ENCODE peak calls at places on chromosomes 7 and 10, in ten cellular contexts. Y, G, S, R, B, X, D, P, W and V are unnamed samples. For H3K4me1, the result is how much of the 10 kb centered on the place peaks cover.

GRCh38 chr7:155755026-155755425 is 57.2 kb downstream of the SHH start:
- DNase-seq in X (no peak), W (no peak), Y (no peak), G (no peak), P (no peak), D (no peak), S (no peak), B (no peak), R (no peak), V (no peak)

GRCh38 chr10:114611617-114612016 is 46.5 kb downstream of the ABLIM1 start:
- DNase-seq in S (no peak), W (no peak), P (no peak), R (no peak), D (peak), G (no peak), Y (no peak), B (no peak), X (no peak), V (no peak)

GRCh38 chr7:608361-608760 is 88.7 kb upstream of the PDGFA start:
- DNase-seq in G (no peak), P (no peak), Y (no peak), D (no peak), X (no peak), S (no peak), B (no peak), W (no peak), R (no peak), V (no peak)

GRCh38 chr10:123294109-123294508 is 139.9 kb downstream of the BUB3 start:
- DNase-seq in P (no peak), X (no peak), S (no peak), D (no peak), Y (no peak), R (no peak), G (no peak), W (no peak), B (no peak), V (no peak)

GRCh38 chr7:13790611-13791010 is 198.9 kb downstream of the ETV1 start:
- DNase-seq in S (no peak), D (no peak), P (no peak), Y (no peak), W (no peak), R (no peak), B (no peak), G (no peak), X (no peak), V (no peak)

GRCh38 chr10:9209105-9209798 is 1154.8 kb downstream of the GATA3 start:
- DNase-seq in D (peak), X (peak), B (peak), S (peak), R (peak), Y (peak), G (peak), P (peak), W (peak), V (peak)

GRCh38 chr10:6778992-6779701 is 199.1 kb upstream of the PRKCQ start:
- DNase-seq in S (no peak), Y (no peak), P (peak), X (no peak), W (no peak), D (peak), G (peak), R (no peak), B (no peak), V (peak)

GRCh38 chr10:80323298-80323697 is 33.3 kb downstream of the DYDC1 start:
- DNase-seq in B (no peak), R (no peak), X (no peak), Y (no peak), W (no peak), S (no peak), P (no peak), D (no peak), G (no peak), V (no peak)

GRCh38 chr10:32379314-32379949 is 32.5 kb upstream of the EPC1 start:
- DNase-seq in Y (peak), D (peak), B (peak), W (no peak), X (peak), R (no peak), S (no peak), P (no peak), G (peak), V (peak)

GRCh38 chr10:77299257-77299656 is 338.4 kb downstream of the KCNMA1 start:
- DNase-seq in P (no peak), B (no peak), G (no peak), S (no peak), X (no peak), W (no peak), R (no peak), Y (no peak), D (no peak), V (no peak)

GRCh38 chr10:59362991-59363390 is 642 bp upstream of the FAM13C start:
- DNase-seq in B (no peak), R (peak), Y (peak), P (peak), D (peak), X (no peak), G (peak), S (peak), W (peak), V (peak)

GRCh38 chr7:31100445-31100844 is 48.3 kb downstream of the ADCYAP1R1 start:
- DNase-seq in R (peak), P (no peak), D (peak), S (no peak), X (no peak), W (no peak), B (no peak), Y (no peak), G (no peak), V (no peak)

GRCh38 chr10:43959364-43959763 is 310.7 kb upstream of the ZNF32 start:
- DNase-seq in P (no peak), Y (no peak), B (no peak), G (no peak), D (no peak), S (no peak), W (no peak), R (no peak), X (no peak), V (no peak)

GRCh38 chr10:43957267-43958070 is 308.8 kb upstream of the ZNF32 start:
- DNase-seq in X (no peak), D (no peak), B (no peak), W (no peak), R (no peak), P (no peak), Y (no peak), S (no peak), G (no peak), V (no peak)

GRCh38 chr10:43959854-43960415 is 311.3 kb upstream of the ZNF32 start:
- DNase-seq in R (no peak), Y (no peak), D (no peak), X (no peak), B (no peak), W (no peak), G (no peak), P (no peak), S (no peak), V (no peak)

GRCh38 chr10:43958071-43958432 is 309.4 kb upstream of the ZNF32 start:
- DNase-seq in G (no peak), D (no peak), S (no peak), Y (no peak), W (no peak), B (no peak), R (no peak), P (no peak), X (no peak), V (no peak)

DNA sequence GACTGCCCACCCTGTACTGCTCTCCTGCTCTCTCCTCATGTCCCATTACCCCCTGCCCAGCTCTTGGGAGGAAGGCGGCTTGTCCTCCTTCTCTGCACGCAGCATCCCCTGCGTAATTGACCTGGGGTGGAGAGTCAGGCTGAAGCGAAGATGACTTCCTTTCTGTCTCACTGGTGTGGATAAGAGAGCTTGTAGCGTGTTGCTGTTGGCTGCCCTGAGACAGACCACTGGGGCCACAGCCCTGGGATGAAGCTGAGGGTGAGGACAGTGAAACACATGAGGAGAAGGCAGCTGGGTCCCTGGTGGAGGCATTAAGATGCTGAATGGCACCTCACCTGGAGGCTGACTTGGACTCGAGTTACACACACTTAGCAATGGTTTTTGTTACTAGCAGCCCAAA is 310.3 kb upstream of the ZNF32 start:
- DNase-seq in S (no peak), W (no peak), P (no peak), D (no peak), R (no peak), B (no peak), Y (no peak), G (no peak), X (no peak), V (no peak)
- H3K4me1 ChIP-seq in S (under half), W (under half), P (under half), D (under half), R (under half), B (under half), Y (under half), G (under half), X (under half), V (under half)

GRCh38 chr10:72331575-72332422 is 22.9 kb downstream of the DNAJB12 start:
- DNase-seq in D (peak), X (peak), B (no peak), S (no peak), Y (peak), W (peak), G (peak), R (peak), P (peak), V (peak)

GRCh38 chr10:72333111-72334012 is 21.4 kb downstream of the DNAJB12 start:
- DNase-seq in S (no peak), G (no peak), W (peak), B (no peak), X (no peak), Y (no peak), D (no peak), P (no peak), R (no peak), V (no peak)

GRCh38 chr10:72334196-72334831 is 20.4 kb downstream of the DNAJB12 start:
- DNase-seq in P (peak), G (no peak), X (no peak), R (peak), D (no peak), B (peak), W (peak), S (no peak), Y (peak), V (peak)

GRCh38 chr10:72334832-72335393 is 19.8 kb downstream of the DNAJB12 start:
- DNase-seq in B (no peak), D (no peak), G (peak), X (peak), P (peak), R (peak), W (peak), S (peak), Y (no peak), V (no peak)

DNA sequence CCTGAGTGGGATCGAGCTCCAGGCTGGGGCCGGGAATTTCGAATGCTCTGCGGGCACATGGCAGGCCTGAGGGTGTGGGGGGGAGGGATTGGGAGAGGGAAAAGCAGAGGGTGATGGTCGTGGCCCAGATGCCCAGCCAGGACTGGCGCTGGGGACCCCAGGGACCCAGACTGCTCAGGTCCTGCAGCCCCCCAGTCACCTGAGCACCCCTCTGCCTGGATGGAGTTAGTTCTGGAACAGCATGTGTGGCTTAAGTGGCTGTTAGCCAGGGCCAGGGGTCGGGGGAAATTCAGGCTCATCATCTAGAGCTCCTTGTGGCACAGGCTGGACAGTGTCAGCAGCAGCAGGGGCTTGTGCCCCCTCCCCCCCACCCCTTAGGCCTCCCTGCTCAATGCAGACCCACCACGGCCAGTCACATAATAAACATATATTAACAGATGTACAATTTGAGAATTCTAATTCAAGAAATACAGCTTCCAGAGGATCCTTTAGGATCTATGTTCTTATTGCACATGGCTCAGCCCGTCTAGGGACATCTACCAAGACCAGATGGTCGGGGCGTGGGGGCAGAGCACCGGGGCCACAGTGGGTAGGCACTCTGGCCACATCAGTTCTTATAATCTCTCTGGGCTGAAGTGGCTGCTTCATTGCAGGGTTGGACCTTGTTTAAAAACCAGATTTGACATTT is 22.2 kb downstream of the DNAJB12 start:
- DNase-seq in D (no peak), X (no peak), W (no peak), G (no peak), P (no peak), Y (no peak), R (no peak), B (no peak), S (no peak), V (no peak)
- H3K27ac ChIP-seq in D (peak), X (peak), W (peak), G (peak), P (peak), Y (peak), R (peak), B (no peak), S (peak), V (peak)

DNA sequence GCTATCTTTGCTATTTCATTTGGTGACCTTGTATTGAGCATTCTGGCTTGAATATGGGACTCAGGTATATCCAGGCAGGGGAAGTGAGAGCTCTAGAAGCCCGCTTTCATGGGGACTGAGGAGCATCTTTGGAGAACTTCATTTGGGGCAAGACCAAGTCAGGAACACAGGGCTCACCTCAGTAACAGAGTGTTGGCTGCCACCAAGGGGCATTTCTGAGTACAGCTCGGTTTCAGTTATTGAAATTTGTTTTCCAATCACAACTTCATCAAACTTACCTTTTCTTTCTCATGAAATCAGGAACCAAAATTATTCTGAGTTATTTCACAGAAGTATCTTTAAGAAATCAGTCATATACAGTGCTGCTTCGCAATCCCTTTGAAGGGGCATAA is 337.2 kb downstream of the C7orf25 start:
- DNase-seq in S (no peak), R (no peak), G (no peak), W (no peak), B (no peak), D (peak), X (no peak), P (no peak), Y (peak), V (peak)
- TF ChIP-seq CTCF in S (no peak), R (no peak), G (no peak), W (no peak), B (no peak), D (peak), X (no peak), P (no peak), Y (peak), V (peak)

DNA sequence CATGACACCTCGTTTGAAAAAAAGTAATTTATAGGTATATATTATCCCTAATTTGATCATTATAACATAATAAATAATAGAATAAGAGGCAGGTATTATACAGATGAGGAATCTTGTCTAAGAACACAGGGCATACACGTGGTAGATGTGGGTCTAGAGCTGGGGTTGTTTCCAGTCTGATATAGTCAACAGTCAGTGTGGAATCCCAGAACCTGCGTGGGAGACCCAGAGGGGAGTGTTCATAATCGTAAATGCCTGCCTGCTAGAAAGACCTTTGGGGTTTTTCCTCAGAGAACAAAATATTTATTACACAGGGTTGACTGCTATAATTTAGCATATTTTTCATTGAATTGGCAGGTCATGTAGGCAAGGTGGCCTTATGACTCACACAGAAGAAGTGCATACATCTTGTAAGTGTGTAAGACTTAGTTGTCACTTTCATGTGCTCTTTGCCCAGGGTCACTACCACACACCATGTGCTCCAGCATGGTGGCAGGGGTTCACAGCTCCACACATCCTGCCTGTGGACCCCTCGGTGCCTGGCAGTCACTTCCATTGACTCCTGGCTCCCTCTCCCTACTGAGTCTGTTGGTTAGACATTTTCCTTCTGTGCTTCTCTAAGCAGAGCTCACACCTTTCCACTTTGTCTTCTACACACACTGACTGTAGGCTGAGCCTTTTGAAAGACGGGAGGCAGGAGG is 94.9 kb upstream of the IKZF1 start:
- DNase-seq in S (no peak), P (no peak), D (no peak), B (no peak), R (no peak), Y (no peak), G (no peak), X (no peak), W (no peak), V (no peak)
- H3K4me1 ChIP-seq in S (under half), P (under half), D (under half), B (under half), R (under half), Y (under half), G (under half), X (under half), W (under half), V (under half)

DNA sequence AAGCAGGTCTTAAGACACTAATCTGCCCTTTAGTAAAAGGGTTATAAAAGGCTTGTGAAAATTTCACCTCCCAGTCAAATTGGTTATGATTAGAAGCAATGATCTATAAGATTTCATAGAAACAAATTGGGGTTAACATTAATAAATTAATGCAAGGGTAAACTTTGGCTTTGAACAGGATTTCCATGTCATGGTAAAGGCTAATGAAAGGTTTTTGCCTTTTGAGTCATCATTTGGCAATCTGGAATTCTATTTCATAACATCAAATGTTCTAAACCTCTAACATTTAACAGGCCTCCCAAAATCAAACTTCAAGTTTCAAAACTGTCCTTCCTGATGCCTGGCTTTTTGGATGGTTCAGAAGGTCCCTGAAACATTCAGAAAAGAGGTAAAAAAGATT is 62.4 kb downstream of the COA1 start:
- DNase-seq in G (no peak), Y (no peak), R (no peak), S (no peak), D (peak), X (no peak), P (no peak), W (no peak), B (no peak), V (no peak)
- H3K27ac ChIP-seq in G (no peak), Y (no peak), R (no peak), S (no peak), D (no peak), X (no peak), P (no peak), W (no peak), B (no peak), V (no peak)

GRCh38 chr10:91409869-91410637 is at the start of gene HECTD2:
- DNase-seq in G (peak), S (peak), D (peak), B (peak), P (peak), X (peak), R (peak), Y (peak), W (peak), V (peak)
- TF ChIP-seq CTCF in G (no peak), S (peak), D (peak), B (peak), P (peak), X (peak), R (peak), Y (peak), W (peak), V (no peak)

DNA sequence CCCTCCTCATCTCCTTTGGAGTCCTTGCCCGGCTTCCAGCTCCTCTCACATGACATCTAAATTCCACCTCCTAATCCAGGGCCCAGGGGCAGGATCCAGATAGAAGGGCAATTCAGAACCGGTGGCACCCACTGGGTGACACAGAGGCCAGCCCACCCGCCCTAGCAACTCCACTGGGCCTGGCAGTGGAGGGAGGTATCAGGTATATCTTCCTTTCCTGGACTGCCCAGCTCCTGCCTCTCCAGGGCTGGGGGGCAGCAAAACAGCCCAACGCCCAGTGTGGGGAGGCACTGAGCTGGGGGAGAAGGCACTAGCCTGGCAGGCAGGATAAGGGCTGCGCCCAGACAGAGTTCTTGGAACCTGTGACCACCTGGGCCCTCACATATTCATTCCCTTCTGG is 10.4 kb upstream of the TRIM8 start:
- DNase-seq in B (no peak), P (no peak), D (no peak), W (no peak), R (no peak), Y (no peak), X (no peak), S (no peak), G (no peak), V (no peak)
- H3K4me1 ChIP-seq in B (under half), P (under half), D (half or more), W (under half), R (under half), Y (half or more), X (half or more), S (under half), G (under half), V (under half)

DNA sequence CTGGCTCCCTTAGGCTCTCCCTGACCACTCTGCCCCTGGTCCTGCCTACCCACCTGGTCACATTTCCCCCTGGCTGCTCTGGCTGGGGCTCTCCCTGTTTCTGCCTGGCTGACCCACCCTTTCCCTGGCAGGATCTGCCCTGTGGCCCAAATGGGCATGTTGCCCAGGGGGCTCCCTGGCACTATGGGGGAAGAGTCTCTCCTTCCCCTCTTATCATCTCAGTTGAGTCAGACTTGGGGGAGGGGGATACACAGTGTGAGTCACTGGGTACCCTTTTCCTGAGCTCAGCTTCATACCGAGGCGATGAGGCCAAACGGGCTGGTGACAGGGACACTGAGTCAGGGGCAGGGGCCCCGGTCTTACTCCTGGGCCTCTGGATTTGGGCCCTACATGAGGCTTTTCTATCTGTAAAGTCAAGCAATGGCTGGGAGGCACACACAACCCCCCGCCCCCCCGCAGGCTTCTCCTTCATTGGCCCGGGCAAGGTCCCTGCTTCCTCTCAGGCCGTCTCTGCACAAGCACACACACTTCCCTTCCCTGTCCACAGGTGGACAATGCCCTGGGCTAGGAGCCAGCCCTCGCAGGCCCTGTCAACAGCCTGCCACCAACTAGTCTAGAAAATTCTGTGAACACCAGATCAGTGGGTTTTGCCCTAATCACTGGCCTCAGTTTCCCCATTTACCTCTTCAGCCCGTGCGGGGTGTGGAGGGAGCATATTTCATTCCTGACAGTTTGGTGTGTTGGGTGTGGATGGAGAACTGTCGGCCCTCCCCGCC is 627 bp upstream of the FLNC start:
- DNase-seq in R (no peak), B (peak), X (no peak), D (peak), P (peak), W (peak), G (peak), Y (peak), S (no peak), V (no peak)
- H3K27ac ChIP-seq in R (no peak), B (peak), X (no peak), D (peak), P (peak), W (no peak), G (no peak), Y (peak), S (no peak), V (no peak)